ENCODE peak calls at places on chromosome 14, in five cellular contexts. One of them, this sample, is unnamed.

GRCh38 chr14:52791204-52792096 is at the start of gene GNPNAT1:
- DNase-seq in activated T-helper 1 cell treated with anti-CD3 and anti-CD28 coated beads, Interleukin-12 subunit alpha, Interleukin-12 subunit beta, Interleukin-2, Interleukin-4 antibody, amounts not matched to agents 30 ng/mL and 10 ng/mL and 1 ng/mL, durations not matched to agents 14 hours and 24 hours and 36 hours: peak; percentile 85
- DNase-seq in mammary epithelial cell: peak; percentile 90
- DNase-seq in A673: peak; percentile 94
- DNase-seq in stimulated activated CD4-positive, alpha-beta T cell treated with anti-CD3 and anti-CD28 coated beads, TNF-alpha, amount 100 ng/mL, for 48 hours: peak; percentile 60
- DNase-seq in this sample: peak; percentile 92

GRCh38 chr14:87810711-87811110 is 182.3 kb downstream of the GALC start:
- DNase-seq in activated T-helper 1 cell treated with anti-CD3 and anti-CD28 coated beads, Interleukin-12 subunit alpha, Interleukin-12 subunit beta, Interleukin-2, Interleukin-4 antibody, amounts not matched to agents 30 ng/mL and 10 ng/mL and 1 ng/mL, durations not matched to agents 14 hours and 24 hours and 36 hours: no peak
- DNase-seq in mammary epithelial cell: no peak
- DNase-seq in A673: no peak
- DNase-seq in stimulated activated CD4-positive, alpha-beta T cell treated with anti-CD3 and anti-CD28 coated beads, TNF-alpha, amount 100 ng/mL, for 48 hours: no peak
- DNase-seq in this sample: peak; percentile 0

GRCh38 chr14:56100556-56100955 is 17.7 kb upstream of the PELI2 start:
- DNase-seq in activated T-helper 1 cell treated with anti-CD3 and anti-CD28 coated beads, Interleukin-12 subunit alpha, Interleukin-12 subunit beta, Interleukin-2, Interleukin-4 antibody, amounts not matched to agents 30 ng/mL and 10 ng/mL and 1 ng/mL, durations not matched to agents 14 hours and 24 hours and 36 hours: no peak
- DNase-seq in mammary epithelial cell: no peak
- DNase-seq in A673: no peak
- DNase-seq in stimulated activated CD4-positive, alpha-beta T cell treated with anti-CD3 and anti-CD28 coated beads, TNF-alpha, amount 100 ng/mL, for 48 hours: no peak
- DNase-seq in this sample: peak; percentile 73

GRCh38 chr14:102891111-102891510 is 31.4 kb upstream of the AMN start:
- DNase-seq in activated T-helper 1 cell treated with anti-CD3 and anti-CD28 coated beads, Interleukin-12 subunit alpha, Interleukin-12 subunit beta, Interleukin-2, Interleukin-4 antibody, amounts not matched to agents 30 ng/mL and 10 ng/mL and 1 ng/mL, durations not matched to agents 14 hours and 24 hours and 36 hours: no peak
- DNase-seq in mammary epithelial cell: no peak
- DNase-seq in A673: no peak
- DNase-seq in stimulated activated CD4-positive, alpha-beta T cell treated with anti-CD3 and anti-CD28 coated beads, TNF-alpha, amount 100 ng/mL, for 48 hours: no peak
- DNase-seq in this sample: no peak

GRCh38 chr14:70192915-70193314 is 4.2 kb upstream of the SLC8A3 start:
- DNase-seq in activated T-helper 1 cell treated with anti-CD3 and anti-CD28 coated beads, Interleukin-12 subunit alpha, Interleukin-12 subunit beta, Interleukin-2, Interleukin-4 antibody, amounts not matched to agents 30 ng/mL and 10 ng/mL and 1 ng/mL, durations not matched to agents 14 hours and 24 hours and 36 hours: no peak
- DNase-seq in mammary epithelial cell: no peak
- DNase-seq in A673: no peak
- DNase-seq in stimulated activated CD4-positive, alpha-beta T cell treated with anti-CD3 and anti-CD28 coated beads, TNF-alpha, amount 100 ng/mL, for 48 hours: no peak
- DNase-seq in this sample: no peak

GRCh38 chr14:64641760-64642159 is 62.5 kb upstream of the PLEKHG3 start:
- DNase-seq in activated T-helper 1 cell treated with anti-CD3 and anti-CD28 coated beads, Interleukin-12 subunit alpha, Interleukin-12 subunit beta, Interleukin-2, Interleukin-4 antibody, amounts not matched to agents 30 ng/mL and 10 ng/mL and 1 ng/mL, durations not matched to agents 14 hours and 24 hours and 36 hours: no peak
- DNase-seq in mammary epithelial cell: no peak
- DNase-seq in A673: no peak
- DNase-seq in stimulated activated CD4-positive, alpha-beta T cell treated with anti-CD3 and anti-CD28 coated beads, TNF-alpha, amount 100 ng/mL, for 48 hours: no peak
- DNase-seq in this sample: no peak

GRCh38 chr14:101027291-101027690 is 123.8 kb upstream of the RTL1 start:
- DNase-seq in activated T-helper 1 cell treated with anti-CD3 and anti-CD28 coated beads, Interleukin-12 subunit alpha, Interleukin-12 subunit beta, Interleukin-2, Interleukin-4 antibody, amounts not matched to agents 30 ng/mL and 10 ng/mL and 1 ng/mL, durations not matched to agents 14 hours and 24 hours and 36 hours: no peak
- DNase-seq in mammary epithelial cell: no peak
- DNase-seq in A673: no peak
- DNase-seq in stimulated activated CD4-positive, alpha-beta T cell treated with anti-CD3 and anti-CD28 coated beads, TNF-alpha, amount 100 ng/mL, for 48 hours: no peak
- DNase-seq in this sample: no peak

GRCh38 chr14:78764240-78764639 is 594.1 kb downstream of the NRXN3 start:
- DNase-seq in activated T-helper 1 cell treated with anti-CD3 and anti-CD28 coated beads, Interleukin-12 subunit alpha, Interleukin-12 subunit beta, Interleukin-2, Interleukin-4 antibody, amounts not matched to agents 30 ng/mL and 10 ng/mL and 1 ng/mL, durations not matched to agents 14 hours and 24 hours and 36 hours: no peak
- DNase-seq in mammary epithelial cell: peak; percentile 30
- DNase-seq in A673: no peak
- DNase-seq in stimulated activated CD4-positive, alpha-beta T cell treated with anti-CD3 and anti-CD28 coated beads, TNF-alpha, amount 100 ng/mL, for 48 hours: no peak
- DNase-seq in this sample: no peak

GRCh38 chr14:103273145-103273846 is 60.7 kb upstream of the EIF5 start:
- DNase-seq in activated T-helper 1 cell treated with anti-CD3 and anti-CD28 coated beads, Interleukin-12 subunit alpha, Interleukin-12 subunit beta, Interleukin-2, Interleukin-4 antibody, amounts not matched to agents 30 ng/mL and 10 ng/mL and 1 ng/mL, durations not matched to agents 14 hours and 24 hours and 36 hours: no peak
- DNase-seq in mammary epithelial cell: no peak
- DNase-seq in A673: no peak
- DNase-seq in stimulated activated CD4-positive, alpha-beta T cell treated with anti-CD3 and anti-CD28 coated beads, TNF-alpha, amount 100 ng/mL, for 48 hours: no peak
- DNase-seq in this sample: no peak

GRCh38 chr14:60819575-60819974 is 85.0 kb downstream of the MNAT1 start:
- DNase-seq in activated T-helper 1 cell treated with anti-CD3 and anti-CD28 coated beads, Interleukin-12 subunit alpha, Interleukin-12 subunit beta, Interleukin-2, Interleukin-4 antibody, amounts not matched to agents 30 ng/mL and 10 ng/mL and 1 ng/mL, durations not matched to agents 14 hours and 24 hours and 36 hours: no peak
- DNase-seq in mammary epithelial cell: no peak
- DNase-seq in A673: no peak
- DNase-seq in stimulated activated CD4-positive, alpha-beta T cell treated with anti-CD3 and anti-CD28 coated beads, TNF-alpha, amount 100 ng/mL, for 48 hours: no peak
- DNase-seq in this sample: peak; percentile 1

GRCh38 chr14:24259282-24260025 is 3.5 kb downstream of the TGM1 start:
- DNase-seq in activated T-helper 1 cell treated with anti-CD3 and anti-CD28 coated beads, Interleukin-12 subunit alpha, Interleukin-12 subunit beta, Interleukin-2, Interleukin-4 antibody, amounts not matched to agents 30 ng/mL and 10 ng/mL and 1 ng/mL, durations not matched to agents 14 hours and 24 hours and 36 hours: no peak
- DNase-seq in mammary epithelial cell: no peak
- DNase-seq in A673: peak; percentile 41
- DNase-seq in stimulated activated CD4-positive, alpha-beta T cell treated with anti-CD3 and anti-CD28 coated beads, TNF-alpha, amount 100 ng/mL, for 48 hours: no peak
- DNase-seq in this sample: no peak

GRCh38 chr14:55191881-55192616 is 664 bp upstream of the DLGAP5 start:
- DNase-seq in activated T-helper 1 cell treated with anti-CD3 and anti-CD28 coated beads, Interleukin-12 subunit alpha, Interleukin-12 subunit beta, Interleukin-2, Interleukin-4 antibody, amounts not matched to agents 30 ng/mL and 10 ng/mL and 1 ng/mL, durations not matched to agents 14 hours and 24 hours and 36 hours: no peak
- DNase-seq in mammary epithelial cell: no peak
- DNase-seq in A673: no peak
- DNase-seq in stimulated activated CD4-positive, alpha-beta T cell treated with anti-CD3 and anti-CD28 coated beads, TNF-alpha, amount 100 ng/mL, for 48 hours: no peak
- DNase-seq in this sample: no peak

GRCh38 chr14:32560213-32560857 is 231.2 kb downstream of the AKAP6 start:
- DNase-seq in activated T-helper 1 cell treated with anti-CD3 and anti-CD28 coated beads, Interleukin-12 subunit alpha, Interleukin-12 subunit beta, Interleukin-2, Interleukin-4 antibody, amounts not matched to agents 30 ng/mL and 10 ng/mL and 1 ng/mL, durations not matched to agents 14 hours and 24 hours and 36 hours: peak; percentile 5
- DNase-seq in mammary epithelial cell: peak; percentile 74
- DNase-seq in A673: peak; percentile 79
- DNase-seq in stimulated activated CD4-positive, alpha-beta T cell treated with anti-CD3 and anti-CD28 coated beads, TNF-alpha, amount 100 ng/mL, for 48 hours: no peak
- DNase-seq in this sample: peak; percentile 80

GRCh38 chr14:68553326-68553725 is 239.5 kb downstream of the ZFP36L1 start:
- DNase-seq in activated T-helper 1 cell treated with anti-CD3 and anti-CD28 coated beads, Interleukin-12 subunit alpha, Interleukin-12 subunit beta, Interleukin-2, Interleukin-4 antibody, amounts not matched to agents 30 ng/mL and 10 ng/mL and 1 ng/mL, durations not matched to agents 14 hours and 24 hours and 36 hours: no peak
- DNase-seq in mammary epithelial cell: no peak
- DNase-seq in A673: no peak
- DNase-seq in stimulated activated CD4-positive, alpha-beta T cell treated with anti-CD3 and anti-CD28 coated beads, TNF-alpha, amount 100 ng/mL, for 48 hours: no peak
- DNase-seq in this sample: no peak

GRCh38 chr14:79057333-79057732 is 887.2 kb downstream of the NRXN3 start:
- DNase-seq in activated T-helper 1 cell treated with anti-CD3 and anti-CD28 coated beads, Interleukin-12 subunit alpha, Interleukin-12 subunit beta, Interleukin-2, Interleukin-4 antibody, amounts not matched to agents 30 ng/mL and 10 ng/mL and 1 ng/mL, durations not matched to agents 14 hours and 24 hours and 36 hours: no peak
- DNase-seq in mammary epithelial cell: no peak
- DNase-seq in A673: no peak
- DNase-seq in stimulated activated CD4-positive, alpha-beta T cell treated with anti-CD3 and anti-CD28 coated beads, TNF-alpha, amount 100 ng/mL, for 48 hours: no peak
- DNase-seq in this sample: no peak

GRCh38 chr14:22824711-22825359 is 4.9 kb upstream of the MRPL52 start:
- DNase-seq in activated T-helper 1 cell treated with anti-CD3 and anti-CD28 coated beads, Interleukin-12 subunit alpha, Interleukin-12 subunit beta, Interleukin-2, Interleukin-4 antibody, amounts not matched to agents 30 ng/mL and 10 ng/mL and 1 ng/mL, durations not matched to agents 14 hours and 24 hours and 36 hours: no peak
- DNase-seq in mammary epithelial cell: peak; percentile 96
- DNase-seq in A673: no peak
- DNase-seq in stimulated activated CD4-positive, alpha-beta T cell treated with anti-CD3 and anti-CD28 coated beads, TNF-alpha, amount 100 ng/mL, for 48 hours: no peak
- DNase-seq in this sample: no peak

GRCh38 chr14:106831322-106831720 is 1304.9 kb downstream of the TMEM121 start:
- DNase-seq in activated T-helper 1 cell treated with anti-CD3 and anti-CD28 coated beads, Interleukin-12 subunit alpha, Interleukin-12 subunit beta, Interleukin-2, Interleukin-4 antibody, amounts not matched to agents 30 ng/mL and 10 ng/mL and 1 ng/mL, durations not matched to agents 14 hours and 24 hours and 36 hours: peak; percentile 31
- DNase-seq in mammary epithelial cell: no peak
- DNase-seq in A673: peak; percentile 48
- DNase-seq in stimulated activated CD4-positive, alpha-beta T cell treated with anti-CD3 and anti-CD28 coated beads, TNF-alpha, amount 100 ng/mL, for 48 hours: peak; percentile 80
- DNase-seq in this sample: peak; percentile 18

GRCh38 chr14:75984674-75985073 is 889 bp upstream of the IFT43 start:
- DNase-seq in activated T-helper 1 cell treated with anti-CD3 and anti-CD28 coated beads, Interleukin-12 subunit alpha, Interleukin-12 subunit beta, Interleukin-2, Interleukin-4 antibody, amounts not matched to agents 30 ng/mL and 10 ng/mL and 1 ng/mL, durations not matched to agents 14 hours and 24 hours and 36 hours: no peak
- DNase-seq in mammary epithelial cell: no peak
- DNase-seq in A673: no peak
- DNase-seq in stimulated activated CD4-positive, alpha-beta T cell treated with anti-CD3 and anti-CD28 coated beads, TNF-alpha, amount 100 ng/mL, for 48 hours: no peak
- DNase-seq in this sample: peak; percentile 3

GRCh38 chr14:67487937-67488893 is at the start of gene TMEM229B:
- DNase-seq in activated T-helper 1 cell treated with anti-CD3 and anti-CD28 coated beads, Interleukin-12 subunit alpha, Interleukin-12 subunit beta, Interleukin-2, Interleukin-4 antibody, amounts not matched to agents 30 ng/mL and 10 ng/mL and 1 ng/mL, durations not matched to agents 14 hours and 24 hours and 36 hours: peak; percentile 80
- DNase-seq in mammary epithelial cell: no peak
- DNase-seq in A673: no peak
- DNase-seq in stimulated activated CD4-positive, alpha-beta T cell treated with anti-CD3 and anti-CD28 coated beads, TNF-alpha, amount 100 ng/mL, for 48 hours: peak; percentile 54
- DNase-seq in this sample: no peak

GRCh38 chr14:98184467-98184866 is 1087.5 kb downstream of the BCL11B start:
- DNase-seq in activated T-helper 1 cell treated with anti-CD3 and anti-CD28 coated beads, Interleukin-12 subunit alpha, Interleukin-12 subunit beta, Interleukin-2, Interleukin-4 antibody, amounts not matched to agents 30 ng/mL and 10 ng/mL and 1 ng/mL, durations not matched to agents 14 hours and 24 hours and 36 hours: no peak
- DNase-seq in mammary epithelial cell: no peak
- DNase-seq in A673: no peak
- DNase-seq in stimulated activated CD4-positive, alpha-beta T cell treated with anti-CD3 and anti-CD28 coated beads, TNF-alpha, amount 100 ng/mL, for 48 hours: no peak
- DNase-seq in this sample: no peak

GRCh38 chr14:104361101-104361591 is 218.4 kb upstream of the C14orf180 start:
- DNase-seq in activated T-helper 1 cell treated with anti-CD3 and anti-CD28 coated beads, Interleukin-12 subunit alpha, Interleukin-12 subunit beta, Interleukin-2, Interleukin-4 antibody, amounts not matched to agents 30 ng/mL and 10 ng/mL and 1 ng/mL, durations not matched to agents 14 hours and 24 hours and 36 hours: no peak
- DNase-seq in mammary epithelial cell: no peak
- DNase-seq in A673: no peak
- DNase-seq in stimulated activated CD4-positive, alpha-beta T cell treated with anti-CD3 and anti-CD28 coated beads, TNF-alpha, amount 100 ng/mL, for 48 hours: no peak
- DNase-seq in this sample: no peak

GRCh38 chr14:99277534-99277933 is 5.5 kb upstream of the BCL11B start:
- DNase-seq in activated T-helper 1 cell treated with anti-CD3 and anti-CD28 coated beads, Interleukin-12 subunit alpha, Interleukin-12 subunit beta, Interleukin-2, Interleukin-4 antibody, amounts not matched to agents 30 ng/mL and 10 ng/mL and 1 ng/mL, durations not matched to agents 14 hours and 24 hours and 36 hours: no peak
- DNase-seq in mammary epithelial cell: no peak
- DNase-seq in A673: no peak
- DNase-seq in stimulated activated CD4-positive, alpha-beta T cell treated with anti-CD3 and anti-CD28 coated beads, TNF-alpha, amount 100 ng/mL, for 48 hours: no peak
- DNase-seq in this sample: peak; percentile 35

GRCh38 chr14:101194356-101195308 is 291.1 kb upstream of the RTL1 start:
- DNase-seq in activated T-helper 1 cell treated with anti-CD3 and anti-CD28 coated beads, Interleukin-12 subunit alpha, Interleukin-12 subunit beta, Interleukin-2, Interleukin-4 antibody, amounts not matched to agents 30 ng/mL and 10 ng/mL and 1 ng/mL, durations not matched to agents 14 hours and 24 hours and 36 hours: no peak
- DNase-seq in mammary epithelial cell: no peak
- DNase-seq in A673: no peak
- DNase-seq in stimulated activated CD4-positive, alpha-beta T cell treated with anti-CD3 and anti-CD28 coated beads, TNF-alpha, amount 100 ng/mL, for 48 hours: no peak
- DNase-seq in this sample: no peak

GRCh38 chr14:104499784-104500496 is 79.6 kb upstream of the C14orf180 start:
- DNase-seq in activated T-helper 1 cell treated with anti-CD3 and anti-CD28 coated beads, Interleukin-12 subunit alpha, Interleukin-12 subunit beta, Interleukin-2, Interleukin-4 antibody, amounts not matched to agents 30 ng/mL and 10 ng/mL and 1 ng/mL, durations not matched to agents 14 hours and 24 hours and 36 hours: no peak
- DNase-seq in mammary epithelial cell: no peak
- DNase-seq in A673: no peak
- DNase-seq in stimulated activated CD4-positive, alpha-beta T cell treated with anti-CD3 and anti-CD28 coated beads, TNF-alpha, amount 100 ng/mL, for 48 hours: no peak
- DNase-seq in this sample: no peak

GRCh38 chr14:101235042-101235871 is 326.0 kb upstream of the DIO3 start:
- DNase-seq in activated T-helper 1 cell treated with anti-CD3 and anti-CD28 coated beads, Interleukin-12 subunit alpha, Interleukin-12 subunit beta, Interleukin-2, Interleukin-4 antibody, amounts not matched to agents 30 ng/mL and 10 ng/mL and 1 ng/mL, durations not matched to agents 14 hours and 24 hours and 36 hours: no peak
- DNase-seq in mammary epithelial cell: peak; percentile 5
- DNase-seq in A673: peak; percentile 55
- DNase-seq in stimulated activated CD4-positive, alpha-beta T cell treated with anti-CD3 and anti-CD28 coated beads, TNF-alpha, amount 100 ng/mL, for 48 hours: peak; percentile 8
- DNase-seq in this sample: peak; percentile 61

GRCh38 chr14:29705801-29706200 is 221.8 kb downstream of the PRKD1 start:
- DNase-seq in activated T-helper 1 cell treated with anti-CD3 and anti-CD28 coated beads, Interleukin-12 subunit alpha, Interleukin-12 subunit beta, Interleukin-2, Interleukin-4 antibody, amounts not matched to agents 30 ng/mL and 10 ng/mL and 1 ng/mL, durations not matched to agents 14 hours and 24 hours and 36 hours: no peak
- DNase-seq in mammary epithelial cell: no peak
- DNase-seq in A673: no peak
- DNase-seq in stimulated activated CD4-positive, alpha-beta T cell treated with anti-CD3 and anti-CD28 coated beads, TNF-alpha, amount 100 ng/mL, for 48 hours: no peak
- DNase-seq in this sample: no peak

GRCh38 chr14:96904201-96904600 is 107.0 kb downstream of the VRK1 start:
- DNase-seq in activated T-helper 1 cell treated with anti-CD3 and anti-CD28 coated beads, Interleukin-12 subunit alpha, Interleukin-12 subunit beta, Interleukin-2, Interleukin-4 antibody, amounts not matched to agents 30 ng/mL and 10 ng/mL and 1 ng/mL, durations not matched to agents 14 hours and 24 hours and 36 hours: no peak
- DNase-seq in mammary epithelial cell: no peak
- DNase-seq in A673: no peak
- DNase-seq in stimulated activated CD4-positive, alpha-beta T cell treated with anti-CD3 and anti-CD28 coated beads, TNF-alpha, amount 100 ng/mL, for 48 hours: no peak
- DNase-seq in this sample: no peak

GRCh38 chr14:104803916-104804371 is 3.0 kb downstream of the ZBTB42 start:
- DNase-seq in activated T-helper 1 cell treated with anti-CD3 and anti-CD28 coated beads, Interleukin-12 subunit alpha, Interleukin-12 subunit beta, Interleukin-2, Interleukin-4 antibody, amounts not matched to agents 30 ng/mL and 10 ng/mL and 1 ng/mL, durations not matched to agents 14 hours and 24 hours and 36 hours: no peak
- DNase-seq in mammary epithelial cell: no peak
- DNase-seq in A673: no peak
- DNase-seq in stimulated activated CD4-positive, alpha-beta T cell treated with anti-CD3 and anti-CD28 coated beads, TNF-alpha, amount 100 ng/mL, for 48 hours: no peak
- DNase-seq in this sample: no peak

GRCh38 chr14:53613404-53614253 is 343.0 kb downstream of the BMP4 start:
- DNase-seq in activated T-helper 1 cell treated with anti-CD3 and anti-CD28 coated beads, Interleukin-12 subunit alpha, Interleukin-12 subunit beta, Interleukin-2, Interleukin-4 antibody, amounts not matched to agents 30 ng/mL and 10 ng/mL and 1 ng/mL, durations not matched to agents 14 hours and 24 hours and 36 hours: no peak
- DNase-seq in mammary epithelial cell: peak; percentile 29
- DNase-seq in A673: no peak
- DNase-seq in stimulated activated CD4-positive, alpha-beta T cell treated with anti-CD3 and anti-CD28 coated beads, TNF-alpha, amount 100 ng/mL, for 48 hours: no peak
- DNase-seq in this sample: no peak

GRCh38 chr14:23766737-23767401 is 130.7 kb downstream of the DHRS2 start:
- DNase-seq in activated T-helper 1 cell treated with anti-CD3 and anti-CD28 coated beads, Interleukin-12 subunit alpha, Interleukin-12 subunit beta, Interleukin-2, Interleukin-4 antibody, amounts not matched to agents 30 ng/mL and 10 ng/mL and 1 ng/mL, durations not matched to agents 14 hours and 24 hours and 36 hours: no peak
- DNase-seq in mammary epithelial cell: no peak
- DNase-seq in A673: no peak
- DNase-seq in stimulated activated CD4-positive, alpha-beta T cell treated with anti-CD3 and anti-CD28 coated beads, TNF-alpha, amount 100 ng/mL, for 48 hours: no peak
- DNase-seq in this sample: no peak

GRCh38 chr14:92456215-92457017 is 57.2 kb upstream of the RIN3 start:
- DNase-seq in activated T-helper 1 cell treated with anti-CD3 and anti-CD28 coated beads, Interleukin-12 subunit alpha, Interleukin-12 subunit beta, Interleukin-2, Interleukin-4 antibody, amounts not matched to agents 30 ng/mL and 10 ng/mL and 1 ng/mL, durations not matched to agents 14 hours and 24 hours and 36 hours: no peak
- DNase-seq in mammary epithelial cell: peak; percentile 25
- DNase-seq in A673: peak; percentile 20
- DNase-seq in stimulated activated CD4-positive, alpha-beta T cell treated with anti-CD3 and anti-CD28 coated beads, TNF-alpha, amount 100 ng/mL, for 48 hours: no peak
- DNase-seq in this sample: peak; percentile 73

This sample was measured in NCI-H82.